ENCODE peak calls at places on chromosomes 1 and 21, in four cellular contexts. One of them, this sample, is unnamed.

GRCh38 chr1:54995835-54996234 is 2.9 kb upstream of the BSND start:
- DNase-seq in esophagus squamous epithelium: no peak
- DNase-seq in activated T-helper 1 cell treated with Interleukin-2 at 50 U/mL for 16 hours: peak
- DNase-seq in stimulated activated CD4-positive, alpha-beta T cell treated with anti-CD3 and anti-CD28 coated beads, Interleukin-12 subunit alpha, Interleukin-12 subunit beta, amount 100 ng/mL, for 24 hours: no peak
- DNase-seq in this sample: peak

GRCh38 chr1:226432586-226433360 is 24.9 kb upstream of the PARP1 start:
- DNase-seq in esophagus squamous epithelium: no peak
- DNase-seq in activated T-helper 1 cell treated with Interleukin-2 at 50 U/mL for 16 hours: no peak
- DNase-seq in stimulated activated CD4-positive, alpha-beta T cell treated with anti-CD3 and anti-CD28 coated beads, Interleukin-12 subunit alpha, Interleukin-12 subunit beta, amount 100 ng/mL, for 24 hours: no peak
- DNase-seq in this sample: no peak

GRCh38 chr1:11535761-11536572 is 57.0 kb downstream of the DISP3 start:
- DNase-seq in activated T-helper 1 cell treated with Interleukin-2 at 50 U/mL for 16 hours: no peak
- DNase-seq in esophagus squamous epithelium: no peak
- DNase-seq in stimulated activated CD4-positive, alpha-beta T cell treated with anti-CD3 and anti-CD28 coated beads, Interleukin-12 subunit alpha, Interleukin-12 subunit beta, amount 100 ng/mL, for 24 hours: no peak
- DNase-seq in this sample: no peak

GRCh38 chr1:186302378-186302920 is 72.6 kb downstream of the TPR start:
- DNase-seq in esophagus squamous epithelium: no peak
- DNase-seq in activated T-helper 1 cell treated with Interleukin-2 at 50 U/mL for 16 hours: no peak
- DNase-seq in stimulated activated CD4-positive, alpha-beta T cell treated with anti-CD3 and anti-CD28 coated beads, Interleukin-12 subunit alpha, Interleukin-12 subunit beta, amount 100 ng/mL, for 24 hours: no peak
- DNase-seq in this sample: no peak

GRCh38 chr1:223203011-223203410 is 60.0 kb upstream of the TLR5 start:
- DNase-seq in activated T-helper 1 cell treated with Interleukin-2 at 50 U/mL for 16 hours: no peak
- DNase-seq in esophagus squamous epithelium: no peak
- DNase-seq in stimulated activated CD4-positive, alpha-beta T cell treated with anti-CD3 and anti-CD28 coated beads, Interleukin-12 subunit alpha, Interleukin-12 subunit beta, amount 100 ng/mL, for 24 hours: no peak
- DNase-seq in this sample: no peak

GRCh38 chr1:72485786-72486185 is 203.4 kb upstream of the NEGR1 start:
- DNase-seq in activated T-helper 1 cell treated with Interleukin-2 at 50 U/mL for 16 hours: no peak
- DNase-seq in esophagus squamous epithelium: no peak
- DNase-seq in stimulated activated CD4-positive, alpha-beta T cell treated with anti-CD3 and anti-CD28 coated beads, Interleukin-12 subunit alpha, Interleukin-12 subunit beta, amount 100 ng/mL, for 24 hours: no peak
- DNase-seq in this sample: no peak

GRCh38 chr1:60622486-60622885 is 459.9 kb upstream of the NFIA start:
- DNase-seq in stimulated activated CD4-positive, alpha-beta T cell treated with anti-CD3 and anti-CD28 coated beads, Interleukin-12 subunit alpha, Interleukin-12 subunit beta, amount 100 ng/mL, for 24 hours: no peak
- DNase-seq in activated T-helper 1 cell treated with Interleukin-2 at 50 U/mL for 16 hours: no peak
- DNase-seq in esophagus squamous epithelium: no peak
- DNase-seq in this sample: no peak

GRCh38 chr1:206514821-206515387 is 7.6 kb downstream of the RASSF5 start:
- DNase-seq in activated T-helper 1 cell treated with Interleukin-2 at 50 U/mL for 16 hours: no peak
- DNase-seq in stimulated activated CD4-positive, alpha-beta T cell treated with anti-CD3 and anti-CD28 coated beads, Interleukin-12 subunit alpha, Interleukin-12 subunit beta, amount 100 ng/mL, for 24 hours: no peak
- DNase-seq in esophagus squamous epithelium: no peak
- DNase-seq in this sample: no peak

GRCh38 chr1:24166988-24167387 is 20.1 kb downstream of the IFNLR1 start:
- DNase-seq in activated T-helper 1 cell treated with Interleukin-2 at 50 U/mL for 16 hours: no peak
- DNase-seq in stimulated activated CD4-positive, alpha-beta T cell treated with anti-CD3 and anti-CD28 coated beads, Interleukin-12 subunit alpha, Interleukin-12 subunit beta, amount 100 ng/mL, for 24 hours: no peak
- DNase-seq in esophagus squamous epithelium: no peak
- DNase-seq in this sample: no peak

GRCh38 chr1:167328306-167328705 is 107.6 kb downstream of the POU2F1 start:
- DNase-seq in activated T-helper 1 cell treated with Interleukin-2 at 50 U/mL for 16 hours: no peak
- DNase-seq in esophagus squamous epithelium: no peak
- DNase-seq in stimulated activated CD4-positive, alpha-beta T cell treated with anti-CD3 and anti-CD28 coated beads, Interleukin-12 subunit alpha, Interleukin-12 subunit beta, amount 100 ng/mL, for 24 hours: no peak
- DNase-seq in this sample: no peak

GRCh38 chr1:42214447-42214871 is 49.9 kb upstream of the GUCA2A start:
- DNase-seq in stimulated activated CD4-positive, alpha-beta T cell treated with anti-CD3 and anti-CD28 coated beads, Interleukin-12 subunit alpha, Interleukin-12 subunit beta, amount 100 ng/mL, for 24 hours: no peak
- DNase-seq in esophagus squamous epithelium: no peak
- DNase-seq in activated T-helper 1 cell treated with Interleukin-2 at 50 U/mL for 16 hours: no peak
- DNase-seq in this sample: no peak

GRCh38 chr1:18955442-18956188 is 861 bp downstream of the IFFO2 start:
- DNase-seq in stimulated activated CD4-positive, alpha-beta T cell treated with anti-CD3 and anti-CD28 coated beads, Interleukin-12 subunit alpha, Interleukin-12 subunit beta, amount 100 ng/mL, for 24 hours: no peak
- DNase-seq in esophagus squamous epithelium: no peak
- DNase-seq in activated T-helper 1 cell treated with Interleukin-2 at 50 U/mL for 16 hours: peak
- DNase-seq in this sample: peak

GRCh38 chr1:59223943-59224639 is 72.8 kb upstream of the FGGY start:
- DNase-seq in stimulated activated CD4-positive, alpha-beta T cell treated with anti-CD3 and anti-CD28 coated beads, Interleukin-12 subunit alpha, Interleukin-12 subunit beta, amount 100 ng/mL, for 24 hours: no peak
- DNase-seq in esophagus squamous epithelium: no peak
- DNase-seq in activated T-helper 1 cell treated with Interleukin-2 at 50 U/mL for 16 hours: no peak
- DNase-seq in this sample: no peak

GRCh38 chr1:56803561-56804156 is 15.5 kb downstream of the FYB2 start:
- DNase-seq in stimulated activated CD4-positive, alpha-beta T cell treated with anti-CD3 and anti-CD28 coated beads, Interleukin-12 subunit alpha, Interleukin-12 subunit beta, amount 100 ng/mL, for 24 hours: no peak
- DNase-seq in esophagus squamous epithelium: no peak
- DNase-seq in activated T-helper 1 cell treated with Interleukin-2 at 50 U/mL for 16 hours: no peak
- DNase-seq in this sample: no peak

GRCh38 chr1:45275054-45275453 is 51.6 kb upstream of the HPDL start:
- DNase-seq in stimulated activated CD4-positive, alpha-beta T cell treated with anti-CD3 and anti-CD28 coated beads, Interleukin-12 subunit alpha, Interleukin-12 subunit beta, amount 100 ng/mL, for 24 hours: no peak
- DNase-seq in esophagus squamous epithelium: no peak
- DNase-seq in activated T-helper 1 cell treated with Interleukin-2 at 50 U/mL for 16 hours: no peak
- DNase-seq in this sample: no peak

GRCh38 chr1:196933531-196934189 is 9.9 kb upstream of the CFHR2 start:
- DNase-seq in stimulated activated CD4-positive, alpha-beta T cell treated with anti-CD3 and anti-CD28 coated beads, Interleukin-12 subunit alpha, Interleukin-12 subunit beta, amount 100 ng/mL, for 24 hours: no peak
- DNase-seq in activated T-helper 1 cell treated with Interleukin-2 at 50 U/mL for 16 hours: no peak
- DNase-seq in esophagus squamous epithelium: no peak
- DNase-seq in this sample: no peak

GRCh38 chr1:234102591-234102990 is 198.1 kb downstream of the SLC35F3 start:
- DNase-seq in activated T-helper 1 cell treated with Interleukin-2 at 50 U/mL for 16 hours: no peak
- DNase-seq in stimulated activated CD4-positive, alpha-beta T cell treated with anti-CD3 and anti-CD28 coated beads, Interleukin-12 subunit alpha, Interleukin-12 subunit beta, amount 100 ng/mL, for 24 hours: no peak
- DNase-seq in esophagus squamous epithelium: no peak
- DNase-seq in this sample: no peak

GRCh38 chr1:36339615-36340014 is 16.2 kb upstream of the EVA1B start:
- DNase-seq in activated T-helper 1 cell treated with Interleukin-2 at 50 U/mL for 16 hours: no peak
- DNase-seq in esophagus squamous epithelium: no peak
- DNase-seq in stimulated activated CD4-positive, alpha-beta T cell treated with anti-CD3 and anti-CD28 coated beads, Interleukin-12 subunit alpha, Interleukin-12 subunit beta, amount 100 ng/mL, for 24 hours: no peak
- DNase-seq in this sample: no peak

GRCh38 chr21:44054710-44055109 is 42.6 kb downstream of the TRAPPC10 start:
- DNase-seq in activated T-helper 1 cell treated with Interleukin-2 at 50 U/mL for 16 hours: no peak
- DNase-seq in stimulated activated CD4-positive, alpha-beta T cell treated with anti-CD3 and anti-CD28 coated beads, Interleukin-12 subunit alpha, Interleukin-12 subunit beta, amount 100 ng/mL, for 24 hours: no peak
- DNase-seq in esophagus squamous epithelium: no peak
- DNase-seq in this sample: no peak

GRCh38 chr1:230977781-230978490 is 725 bp downstream of the TTC13 start:
- DNase-seq in activated T-helper 1 cell treated with Interleukin-2 at 50 U/mL for 16 hours: peak
- DNase-seq in esophagus squamous epithelium: no peak
- DNase-seq in stimulated activated CD4-positive, alpha-beta T cell treated with anti-CD3 and anti-CD28 coated beads, Interleukin-12 subunit alpha, Interleukin-12 subunit beta, amount 100 ng/mL, for 24 hours: no peak
- DNase-seq in this sample: peak

GRCh38 chr1:173202430-173203145 is 4.5 kb downstream of the TNFSF4 start:
- DNase-seq in esophagus squamous epithelium: no peak
- DNase-seq in activated T-helper 1 cell treated with Interleukin-2 at 50 U/mL for 16 hours: no peak
- DNase-seq in stimulated activated CD4-positive, alpha-beta T cell treated with anti-CD3 and anti-CD28 coated beads, Interleukin-12 subunit alpha, Interleukin-12 subunit beta, amount 100 ng/mL, for 24 hours: no peak
- DNase-seq in this sample: no peak

GRCh38 chr21:39451332-39452206 is at the start of gene SH3BGR:
- DNase-seq in activated T-helper 1 cell treated with Interleukin-2 at 50 U/mL for 16 hours: no peak
- DNase-seq in stimulated activated CD4-positive, alpha-beta T cell treated with anti-CD3 and anti-CD28 coated beads, Interleukin-12 subunit alpha, Interleukin-12 subunit beta, amount 100 ng/mL, for 24 hours: no peak
- DNase-seq in esophagus squamous epithelium: no peak
- DNase-seq in this sample: no peak

GRCh38 chr1:159916240-159917051 is 8.9 kb downstream of the TAGLN2 start:
- DNase-seq in stimulated activated CD4-positive, alpha-beta T cell treated with anti-CD3 and anti-CD28 coated beads, Interleukin-12 subunit alpha, Interleukin-12 subunit beta, amount 100 ng/mL, for 24 hours: no peak
- DNase-seq in esophagus squamous epithelium: no peak
- DNase-seq in activated T-helper 1 cell treated with Interleukin-2 at 50 U/mL for 16 hours: no peak
- DNase-seq in this sample: no peak

GRCh38 chr1:170032531-170033295 is 41.8 kb downstream of the KIFAP3 start:
- DNase-seq in activated T-helper 1 cell treated with Interleukin-2 at 50 U/mL for 16 hours: no peak
- DNase-seq in esophagus squamous epithelium: no peak
- DNase-seq in stimulated activated CD4-positive, alpha-beta T cell treated with anti-CD3 and anti-CD28 coated beads, Interleukin-12 subunit alpha, Interleukin-12 subunit beta, amount 100 ng/mL, for 24 hours: no peak
- DNase-seq in this sample: no peak

GRCh38 chr21:45640001-45640887 is 3.3 kb upstream of the PCBP3 start:
- DNase-seq in stimulated activated CD4-positive, alpha-beta T cell treated with anti-CD3 and anti-CD28 coated beads, Interleukin-12 subunit alpha, Interleukin-12 subunit beta, amount 100 ng/mL, for 24 hours: no peak
- DNase-seq in esophagus squamous epithelium: no peak
- DNase-seq in activated T-helper 1 cell treated with Interleukin-2 at 50 U/mL for 16 hours: no peak
- DNase-seq in this sample: no peak

GRCh38 chr1:220374449-220374848 is 102.2 kb upstream of the RAB3GAP2 start:
- DNase-seq in activated T-helper 1 cell treated with Interleukin-2 at 50 U/mL for 16 hours: no peak
- DNase-seq in esophagus squamous epithelium: no peak
- DNase-seq in stimulated activated CD4-positive, alpha-beta T cell treated with anti-CD3 and anti-CD28 coated beads, Interleukin-12 subunit alpha, Interleukin-12 subunit beta, amount 100 ng/mL, for 24 hours: no peak
- DNase-seq in this sample: no peak